ENCODE peak calls at places on chromosome 15, in seven cellular contexts. G, Q, S, X, O, T and Y are unnamed samples.

GRCh38 chr15:63473007-63473748 is 31.2 kb upstream of the USP3 start:
- DNase-seq in Q (no peak), X (no peak), T (no peak), G (no peak), S (no peak), O (no peak), Y (no peak)

GRCh38 chr15:96728591-96728990 is 398.1 kb downstream of the NR2F2 start:
- DNase-seq in Q (no peak), O (no peak), S (no peak), G (no peak), T (no peak), X (no peak), Y (no peak)

GRCh38 chr15:26023231-26023630 is 160.1 kb upstream of the ATP10A start:
- DNase-seq in S (no peak), O (no peak), T (no peak), Q (no peak), G (no peak), X (no peak), Y (no peak)

GRCh38 chr15:48416301-48416700 is 85.1 kb downstream of the DUT start:
- DNase-seq in Q (peak; percentile 55), S (no peak), X (no peak), G (no peak), O (no peak), T (no peak), Y (no peak)

GRCh38 chr15:49103676-49104075 is 51.7 kb downstream of the COPS2 start:
- DNase-seq in O (no peak), T (no peak), Q (no peak), X (no peak), G (no peak), S (no peak), Y (no peak)

GRCh38 chr15:26095710-26096330 is 232.7 kb upstream of the ATP10A start:
- DNase-seq in X (no peak), G (no peak), T (no peak), O (no peak), S (no peak), Q (no peak), Y (peak; percentile 17)

GRCh38 chr15:91196768-91197167 is 96.7 kb downstream of the SV2B start:
- DNase-seq in O (no peak), S (no peak), T (no peak), X (no peak), Q (no peak), G (no peak), Y (no peak)

GRCh38 chr15:38042707-38043445 is 108.4 kb downstream of the TMCO5A start:
- DNase-seq in X (no peak), S (no peak), T (no peak), Q (no peak), O (no peak), G (no peak), Y (no peak)

GRCh38 chr15:38496151-38496550 is 42.2 kb downstream of the FAM98B start:
- DNase-seq in G (no peak), X (no peak), Q (no peak), O (no peak), S (no peak), T (no peak), Y (no peak)

GRCh38 chr15:74994685-74995084 is 678 bp upstream of the SCAMP5 start:
- DNase-seq in G (no peak), X (no peak), S (no peak), T (no peak), Q (no peak), O (no peak), Y (no peak)

GRCh38 chr15:88649286-88649733 is 10.5 kb downstream of the ISG20 start:
- DNase-seq in Q (peak; percentile 92), S (peak; percentile 16), X (no peak), G (peak; percentile 94), O (peak; percentile 67), T (no peak), Y (peak; percentile 29)

GRCh38 chr15:90871097-90871715 is 2.8 kb downstream of the FURIN start:
- DNase-seq in T (no peak), O (no peak), Q (no peak), S (peak; percentile 38), X (no peak), G (no peak), Y (no peak)

GRCh38 chr15:89157918-89158564 is 63.3 kb downstream of the RLBP1 start:
- DNase-seq in O (no peak), X (no peak), S (no peak), T (no peak), Q (no peak), G (no peak), Y (no peak)

GRCh38 chr15:41557673-41558399 is 1.2 kb upstream of the TYRO3 start:
- DNase-seq in T (no peak), X (peak; percentile 85), S (peak; percentile 64), O (peak; percentile 63), G (peak; percentile 49), Q (peak; percentile 45), Y (peak; percentile 68)

GRCh38 chr15:100343251-100343650 is 1.5 kb upstream of the ADAMTS17 start:
- DNase-seq in S (no peak), Q (no peak), O (no peak), X (no peak), T (no peak), G (no peak), Y (no peak)

GRCh38 chr15:99929266-99929665 is 196.0 kb upstream of the LYSMD4 start:
- DNase-seq in T (no peak), X (no peak), O (no peak), S (no peak), Q (no peak), G (no peak), Y (no peak)

GRCh38 chr15:31457631-31458526 is 131.2 kb downstream of the KLF13 start:
- DNase-seq in T (no peak), O (no peak), S (no peak), Q (peak; percentile 71), G (peak; percentile 67), X (no peak), Y (no peak)

GRCh38 chr15:85649372-85649771 is 145.4 kb downstream of the KLHL25 start:
- DNase-seq in S (peak; percentile 5), T (no peak), Q (peak; percentile 76), O (no peak), X (no peak), G (peak; percentile 47), Y (no peak)

GRCh38 chr15:36361351-36361870 is 218.0 kb upstream of the CDIN1 start:
- DNase-seq in T (no peak), S (no peak), X (no peak), G (no peak), Q (peak; percentile 23), O (no peak), Y (no peak)

GRCh38 chr15:63843901-63844317 is 10.2 kb upstream of the HERC1 start:
- DNase-seq in S (no peak), T (no peak), X (no peak), O (no peak), Q (no peak), G (no peak), Y (no peak)

GRCh38 chr15:86317379-86317745 is 237.7 kb downstream of the AGBL1 start:
- DNase-seq in O (no peak), X (no peak), G (peak; percentile 58), S (no peak), Q (peak; percentile 4), T (no peak), Y (no peak)

GRCh38 chr15:73485372-73485771 is 42.4 kb downstream of the REC114 start:
- DNase-seq in X (no peak), O (no peak), T (no peak), S (no peak), Q (no peak), G (no peak), Y (no peak)

GRCh38 chr15:33932734-33933133 is 35.6 kb upstream of the CHRM5 start:
- DNase-seq in G (no peak), T (no peak), X (no peak), S (no peak), O (no peak), Q (no peak), Y (no peak)